ENCODE peak calls at places on chromosome 12, in five cellular contexts. Z, L, P, R and W are unnamed samples.

GRCh38 chr12:26690601-26691000 is 142.4 kb downstream of the ITPR2 start:
- DNase-seq in P (no peak), L (no peak), Z (no peak), R (no peak), W (no peak)

GRCh38 chr12:46516933-46517578 is 144.5 kb upstream of the SLC38A2 start:
- DNase-seq in L (no peak), Z (no peak), R (no peak), P (no peak), W (no peak)

GRCh38 chr12:131379758-131380157 is 331.1 kb upstream of the SFSWAP start:
- DNase-seq in L (no peak), P (no peak), Z (no peak), R (no peak), W (no peak)

GRCh38 chr12:132413931-132414588 is 75.9 kb upstream of the FBRSL1 start:
- DNase-seq in P (no peak), Z (no peak), L (no peak), R (no peak), W (no peak)

GRCh38 chr12:92859650-92860386 is 69.3 kb downstream of the EEA1 start:
- DNase-seq in L (no peak), Z (no peak), R (no peak), P (no peak), W (no peak)

GRCh38 chr12:34400986-34401658 is 378.8 kb downstream of the ALG10 start:
- DNase-seq in P (no peak), R (peak; percentile 5), Z (peak; percentile 34), L (peak; percentile 34), W (peak; percentile 52)

GRCh38 chr12:1360812-1361211 is 233.6 kb downstream of the FBXL14 start:
- DNase-seq in P (no peak), R (no peak), Z (no peak), L (no peak), W (no peak)

GRCh38 chr12:102958830-102959176 is 1.3 kb downstream of the ASCL1 start:
- DNase-seq in L (no peak), P (no peak), R (no peak), Z (no peak), W (no peak)

GRCh38 chr12:101697930-101698781 is 716 bp downstream of the CHPT1 start:
- DNase-seq in R (peak; percentile 62), Z (peak; percentile 70), P (peak; percentile 34), L (peak; percentile 63), W (no peak)

GRCh38 chr12:94660436-94660835 is 10.1 kb upstream of the TMCC3 start:
- DNase-seq in P (no peak), L (no peak), Z (no peak), R (no peak), W (no peak)

GRCh38 chr12:56469007-56469930 is 891 bp downstream of the SPRYD4 start:
- DNase-seq in R (peak; percentile 56), Z (no peak), P (peak; percentile 26), L (no peak), W (no peak)

GRCh38 chr12:41605528-41606295 is 417.6 kb downstream of the PDZRN4 start:
- DNase-seq in L (no peak), Z (no peak), P (no peak), R (no peak), W (no peak)

GRCh38 chr12:53061404-53062010 is 11.6 kb downstream of the TNS2 start:
- DNase-seq in L (no peak), P (no peak), R (peak; percentile 94), Z (peak; percentile 85), W (no peak)

GRCh38 chr12:102120886-102121285 is 903 bp downstream of the PARPBP start:
- DNase-seq in Z (no peak), L (no peak), P (no peak), R (no peak), W (no peak)

GRCh38 chr12:100643246-100643645 is 69.8 kb downstream of the GAS2L3 start:
- DNase-seq in R (no peak), P (no peak), Z (peak; percentile 65), L (no peak), W (no peak)

GRCh38 chr12:7869137-7869536 is 3.6 kb downstream of the SLC2A14 start:
- DNase-seq in L (no peak), P (no peak), Z (no peak), R (no peak), W (no peak)

GRCh38 chr12:27616356-27617150 is 79.7 kb upstream of the REP15 start:
- DNase-seq in P (no peak), Z (no peak), R (no peak), L (no peak), W (no peak)

GRCh38 chr12:68259318-68259940 is 6.0 kb upstream of the IL22 start:
- DNase-seq in Z (no peak), L (no peak), P (no peak), R (no peak), W (no peak)

GRCh38 chr12:111789779-111790178 is 23.0 kb downstream of the ALDH2 start:
- DNase-seq in R (no peak), P (no peak), L (no peak), Z (no peak), W (no peak)

GRCh38 chr12:111791507-111791906 is 24.8 kb downstream of the ALDH2 start:
- DNase-seq in P (no peak), L (no peak), R (no peak), Z (no peak), W (no peak)

GRCh38 chr12:111785651-111786050 is 18.9 kb downstream of the ALDH2 start:
- DNase-seq in P (no peak), R (no peak), Z (no peak), L (no peak), W (no peak)

GRCh38 chr12:111784953-111785352 is 18.2 kb downstream of the ALDH2 start:
- DNase-seq in L (no peak), R (no peak), Z (no peak), P (no peak), W (no peak)

DNA sequence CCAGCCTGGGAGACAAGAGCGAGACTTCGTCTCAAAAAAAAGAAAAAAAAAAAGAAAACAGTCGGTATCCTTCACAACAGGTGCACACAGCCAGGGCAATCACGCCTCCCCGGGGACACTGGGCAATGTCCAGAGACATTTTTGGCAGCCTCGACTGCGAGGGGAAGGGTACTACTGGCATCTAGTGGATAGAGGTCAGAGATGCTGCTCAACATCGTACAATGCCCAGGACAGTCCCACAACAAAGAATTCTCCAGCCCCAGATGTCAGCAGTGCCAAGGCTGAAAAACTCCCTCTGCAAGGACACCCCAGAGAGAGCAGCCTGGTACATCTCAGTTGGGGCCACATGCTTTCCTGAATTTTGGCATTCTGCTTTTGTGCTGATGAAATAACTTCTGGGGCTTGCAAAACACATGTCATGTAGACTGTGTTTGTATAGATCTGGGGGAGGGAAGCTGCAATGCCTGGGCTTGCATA is 21.5 kb downstream of the ALDH2 start:
- DNase-seq in R (peak; percentile 82), P (peak; percentile 43), L (no peak), Z (no peak), W (no peak)
- TF ChIP-seq CTCF in R (peak; percentile 54), P (peak; percentile 45), L (no peak), Z (peak; percentile 35), W (no peak)

GRCh38 chr12:32860182-32860581 is 36.4 kb downstream of the PKP2 start:
- DNase-seq in Z (no peak), P (no peak), L (no peak), R (no peak), W (no peak)
- TF ChIP-seq CTCF in Z (no peak), P (no peak), L (no peak), R (no peak), W (no peak)

DNA sequence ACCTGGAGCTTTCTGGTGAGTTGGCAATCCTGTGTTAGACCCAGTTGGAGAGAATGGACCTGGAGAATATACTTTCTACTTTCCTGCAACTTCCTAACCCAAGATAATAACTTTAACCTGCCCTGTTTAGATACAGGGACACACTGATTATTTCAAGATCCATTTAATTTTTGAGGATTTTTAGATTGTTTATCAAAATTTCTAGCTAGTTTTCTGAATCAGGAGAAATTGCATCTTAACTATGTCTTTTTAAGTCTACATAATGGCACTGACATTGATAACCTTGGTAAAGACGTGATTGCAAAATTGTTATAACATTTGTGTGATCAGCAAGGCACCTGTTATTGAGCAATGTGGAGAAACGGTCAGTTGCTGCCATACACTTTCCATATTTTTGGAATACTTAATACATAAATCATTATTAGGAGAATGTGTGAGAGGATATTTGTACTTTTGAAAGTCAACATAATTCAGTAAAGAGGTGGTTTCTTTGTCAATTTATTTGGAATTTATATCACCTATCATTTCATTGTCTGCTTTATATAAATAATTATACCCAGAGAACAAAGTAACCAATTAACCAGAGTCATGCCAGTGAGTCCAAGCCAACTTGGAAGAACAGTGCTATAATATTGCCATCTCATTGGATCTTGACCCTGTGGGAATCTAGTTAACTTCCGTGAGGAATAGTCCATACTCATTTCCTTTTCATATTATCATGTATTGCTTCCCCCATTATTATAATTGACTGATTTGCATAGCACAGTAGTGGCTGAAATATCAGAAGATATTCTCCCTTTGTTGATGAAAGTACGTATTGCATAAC is 28.4 kb downstream of the NFYB start:
- DNase-seq in L (no peak), Z (no peak), P (no peak), R (no peak), W (no peak)
- TF ChIP-seq CTCF in L (no peak), Z (no peak), P (no peak), R (no peak), W (no peak)

DNA sequence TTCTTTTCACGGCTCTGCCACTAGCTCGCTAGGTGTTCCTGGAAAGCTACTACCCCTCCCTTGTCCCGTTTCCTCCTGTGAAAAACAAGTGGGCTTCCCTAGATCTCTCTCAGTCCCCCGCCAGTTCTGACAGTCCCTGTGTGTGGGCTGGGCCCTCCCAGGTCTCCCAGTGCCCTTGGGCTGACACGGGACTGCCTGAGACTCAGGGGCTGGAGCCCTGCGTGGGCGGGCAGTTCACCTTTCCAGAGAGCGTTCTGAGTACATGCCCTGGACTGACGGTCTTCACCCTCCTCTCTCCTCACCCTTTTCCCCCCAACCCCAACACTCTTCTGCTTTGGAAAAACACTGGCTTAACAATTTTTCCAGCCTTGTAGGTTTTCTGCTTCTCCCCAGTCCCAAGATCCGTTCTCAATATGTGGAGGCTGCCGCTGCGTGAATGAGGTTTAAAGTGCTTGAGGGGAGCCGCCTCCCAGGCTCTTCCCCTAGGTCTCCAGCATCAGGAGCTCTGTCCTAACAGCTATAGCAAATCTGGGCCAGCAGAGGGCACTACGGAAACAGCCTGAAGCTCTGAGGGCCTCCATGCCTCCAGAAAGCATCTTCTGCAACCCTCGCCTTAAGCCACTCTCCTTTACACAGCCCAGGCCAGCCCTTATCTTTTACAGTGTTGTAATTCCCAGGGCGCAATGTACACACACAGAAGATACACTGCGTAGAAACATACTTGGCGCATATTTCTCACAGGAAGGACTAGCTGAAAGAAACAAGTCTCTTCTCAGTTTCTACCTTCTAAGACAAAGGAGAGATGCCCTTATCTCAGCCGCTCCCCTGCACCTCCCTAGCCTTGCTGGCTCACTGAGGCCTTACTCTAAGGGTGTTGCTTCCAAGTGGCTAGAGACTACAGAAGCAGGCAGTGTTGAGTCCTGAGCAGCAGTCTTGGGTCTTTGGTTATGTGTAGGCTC is 10.4 kb upstream of the DCD start:
- DNase-seq in L (no peak), Z (peak; percentile 50), P (no peak), R (peak; percentile 55), W (no peak)
- TF ChIP-seq CTCF in L (no peak), Z (peak; percentile 53), P (peak; percentile 42), R (peak; percentile 39), W (no peak)

DNA sequence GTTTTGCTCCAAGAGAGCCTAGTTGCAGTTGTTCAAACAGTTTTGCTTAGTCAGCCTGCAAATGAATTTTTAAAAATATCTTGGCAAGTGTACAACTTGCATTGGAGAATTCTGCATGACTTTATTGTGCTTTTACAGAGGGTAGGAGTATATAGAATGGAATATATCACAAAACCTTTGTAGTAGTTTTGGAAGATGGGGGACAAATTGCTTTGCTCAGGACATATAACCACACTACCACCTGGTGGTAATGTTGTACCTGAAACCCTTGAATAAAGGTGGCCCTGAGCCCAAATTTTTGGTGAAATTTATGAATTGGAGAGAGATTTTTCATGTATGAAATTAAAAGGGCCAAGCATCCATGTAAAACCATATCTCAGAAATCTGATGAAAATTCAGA is 645.2 kb downstream of the MED13L start:
- DNase-seq in P (no peak), R (no peak), Z (no peak), L (no peak), W (no peak)
- TF ChIP-seq CTCF in P (peak; percentile 41), R (no peak), Z (no peak), L (no peak), W (no peak)